ENCODE peak calls at places on chromosomes 7 and 10, in nine cellular contexts. P is mesendoderm, A is cardiac fibroblast, Q is neuronal stem cell, X is PC-3, N is bronchial epithelial cell, B is kidney epithelial cell, S is GM23248, D is pancreas. T is an unnamed sample.

GRCh38 chr7:132608523-132608922 is 32.3 kb upstream of the PLXNA4 start:
- DNase-seq in P (no peak), A (no peak), Q (no peak), X (no peak), N (no peak), B (no peak), S (no peak), D (no peak), T (no peak)

GRCh38 chr10:102775973-102776669 is 32.4 kb downstream of the WBP1L start:
- DNase-seq in P (peak; percentile 82), A (peak; percentile 95), Q (no peak), X (no peak), N (peak; percentile 75), B (no peak), S (peak; percentile 87), D (peak; percentile 61), T (peak; percentile 87)

GRCh38 chr7:2978403-2978802 is 65.3 kb downstream of the CARD11 start:
- DNase-seq in P (peak; percentile 68), A (no peak), Q (no peak), X (peak; percentile 18), N (peak; percentile 51), B (no peak), S (no peak), D (peak; percentile 74), T (no peak)

GRCh38 chr7:3005257-3005656 is 38.4 kb downstream of the CARD11 start:
- DNase-seq in P (no peak), A (peak; percentile 8), Q (no peak), X (peak; percentile 19), N (no peak), B (peak; percentile 23), S (no peak), D (no peak), T (no peak)

GRCh38 chr10:91596821-91597396 is 36.0 kb downstream of the PPP1R3C start:
- DNase-seq in P (no peak), A (peak; percentile 91), Q (no peak), X (peak; percentile 64), N (peak; percentile 92), B (no peak), S (peak; percentile 85), D (no peak), T (peak; percentile 91)

GRCh38 chr10:44792119-44792783 is 118.9 kb upstream of the TMEM72 start:
- DNase-seq in P (no peak), A (no peak), Q (no peak), X (no peak), N (no peak), B (no peak), S (peak; percentile 13), D (no peak), T (no peak)

GRCh38 chr7:116626886-116627285 is 45.1 kb upstream of the MET start:
- DNase-seq in P (no peak), A (no peak), Q (no peak), X (no peak), N (no peak), B (no peak), S (no peak), D (no peak), T (no peak)

GRCh38 chr7:44325811-44326241 is 432 bp upstream of the CAMK2B start:
- DNase-seq in P (peak; percentile 44), A (no peak), Q (no peak), X (no peak), N (no peak), B (no peak), S (peak; percentile 28), D (no peak), T (no peak)

GRCh38 chr10:6711286-6711817 is 131.3 kb upstream of the PRKCQ start:
- DNase-seq in P (no peak), A (no peak), Q (no peak), X (no peak), N (no peak), B (no peak), S (no peak), D (no peak), T (no peak)

GRCh38 chr7:69817835-69818646 is 219.8 kb downstream of the AUTS2 start:
- DNase-seq in P (no peak), A (no peak), Q (no peak), X (no peak), N (no peak), B (no peak), S (no peak), D (no peak), T (no peak)

GRCh38 chr7:128033246-128033645 is 2.0 kb upstream of the LRRC4 start:
- DNase-seq in P (no peak), A (no peak), Q (no peak), X (no peak), N (peak; percentile 49), B (no peak), S (no peak), D (no peak), T (no peak)

GRCh38 chr10:88108115-88108610 is 244.7 kb downstream of the PTEN start:
- DNase-seq in P (no peak), A (no peak), Q (no peak), X (no peak), N (no peak), B (no peak), S (peak; percentile 17), D (no peak), T (no peak)

GRCh38 chr10:86071758-86072157 is 294.8 kb downstream of the GRID1 start:
- DNase-seq in P (no peak), A (no peak), Q (no peak), X (no peak), N (no peak), B (no peak), S (no peak), D (no peak), T (no peak)

GRCh38 chr7:17532861-17533404 is 234.5 kb downstream of the AHR start:
- DNase-seq in P (no peak), A (peak; percentile 95), Q (no peak), X (peak; percentile 96), N (peak; percentile 92), B (peak; percentile 93), S (peak; percentile 97), D (no peak), T (peak; percentile 99)

GRCh38 chr10:124745678-124746077 is 1.5 kb upstream of the FAM53B start:
- DNase-seq in P (peak; percentile 71), A (peak; percentile 71), Q (no peak), X (peak; percentile 76), N (peak; percentile 92), B (no peak), S (peak; percentile 66), D (no peak), T (peak; percentile 81)

GRCh38 chr7:115356139-115356746 is 434.3 kb downstream of the MDFIC start:
- DNase-seq in P (peak; percentile 40), A (peak; percentile 40), Q (no peak), X (peak; percentile 48), N (peak; percentile 25), B (no peak), S (peak; percentile 64), D (no peak), T (peak; percentile 44)

DNA sequence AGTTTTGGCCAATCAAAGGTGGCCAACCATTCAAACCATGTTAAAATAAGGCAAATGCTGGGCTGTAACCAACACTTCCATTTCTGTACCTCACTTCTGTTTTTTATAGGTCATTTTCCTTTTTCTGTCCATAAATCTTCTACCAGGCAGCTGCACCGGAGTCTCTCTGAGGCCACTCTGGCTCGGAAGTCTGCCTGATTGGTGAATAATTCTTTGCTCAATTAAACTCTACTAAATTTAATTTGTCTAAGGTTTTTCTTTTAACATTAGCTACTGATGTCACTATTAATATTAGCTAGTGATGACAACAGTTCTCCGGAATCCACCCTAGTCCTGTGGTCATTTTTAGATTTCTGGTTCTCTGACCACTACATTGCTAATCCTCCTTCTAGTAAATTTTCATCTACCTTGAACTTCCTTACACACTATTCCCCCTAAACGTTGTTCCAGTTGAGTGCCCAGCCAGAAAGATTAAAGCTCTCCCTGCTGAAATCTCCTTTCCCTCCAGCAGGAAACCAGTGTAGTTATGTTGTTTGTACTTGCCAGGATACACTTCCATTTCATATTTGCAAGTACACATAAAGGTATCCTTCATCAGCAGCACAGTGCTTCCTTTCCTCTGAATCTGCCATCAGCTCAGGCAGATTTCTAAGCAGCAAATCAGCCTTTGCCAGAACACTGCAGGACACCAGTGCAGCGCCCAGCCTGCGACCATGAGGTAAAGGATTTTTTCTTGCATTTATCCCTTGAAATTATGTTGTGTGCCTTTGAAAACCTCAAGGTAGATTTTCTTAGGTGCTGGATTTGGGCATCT is 18.5 kb upstream of the IFIT2 start:
- DNase-seq in P (no peak), A (peak; percentile 63), Q (no peak), X (peak; percentile 63), N (peak; percentile 30), B (peak; percentile 69), S (peak; percentile 69), D (no peak), T (peak; percentile 70)
- H3K4me3 ChIP-seq in P (no peak overlapping the region), A (no peak overlapping the region), Q (no peak overlapping the region), X (peak overlapping the region; percentile 50), N (no peak overlapping the region), B (peak overlapping the region; percentile 12), S (peak overlapping the region; percentile 48), D (no peak overlapping the region), T (peak overlapping the region; percentile 23)

GRCh38 chr10:93541402-93542357 is 24.8 kb upstream of the FFAR4 start:
- DNase-seq in P (peak; percentile 48), A (peak; percentile 65), Q (peak; percentile 32), X (peak; percentile 72), N (peak; percentile 34), B (no peak), S (peak; percentile 79), D (peak; percentile 77), T (peak; percentile 53)
- H3K4me3 ChIP-seq in P (no peak overlapping the region), A (peak overlapping the region; percentile 30), Q (no peak overlapping the region), X (peak overlapping the region; percentile 60), N (no peak overlapping the region), B (no peak overlapping the region), S (peak overlapping the region; percentile 53), D (no peak overlapping the region), T (peak overlapping the region; percentile 12)

DNA sequence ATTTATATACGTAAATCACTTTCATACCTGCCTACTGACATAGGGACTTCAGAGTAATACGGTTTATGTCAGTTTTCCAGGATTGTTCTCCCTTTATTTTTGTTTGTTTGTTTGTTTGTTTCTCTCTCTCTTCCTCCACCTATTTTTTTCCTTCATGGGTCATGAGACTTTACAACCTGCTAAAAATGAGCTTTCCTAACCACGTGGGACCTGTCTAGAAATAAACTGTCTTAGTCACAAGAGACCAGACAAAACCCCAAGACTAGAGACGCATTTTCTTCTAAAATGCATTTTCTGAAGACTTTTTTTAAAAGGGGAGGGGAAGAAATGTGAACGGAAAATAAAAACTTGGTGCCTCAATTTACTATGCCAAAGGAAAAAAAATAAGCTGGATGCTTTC is 41.1 kb upstream of the FIGNL1 start:
- DNase-seq in P (no peak), A (no peak), Q (no peak), X (no peak), N (no peak), B (no peak), S (no peak), D (no peak), T (no peak)
- H3K4me3 ChIP-seq in P (no peak overlapping the region), A (no peak overlapping the region), Q (no peak overlapping the region), X (no peak overlapping the region), N (no peak overlapping the region), B (no peak overlapping the region), S (no peak overlapping the region), D (no peak overlapping the region), T (no peak overlapping the region)

GRCh38 chr10:75782463-75783248 is 351.2 kb downstream of the LRMDA start:
- DNase-seq in P (no peak), A (peak; percentile 22), Q (no peak), X (no peak), N (no peak), B (no peak), S (no peak), D (no peak), T (no peak)

GRCh38 chr10:75793848-75794247 is 362.4 kb downstream of the LRMDA start:
- DNase-seq in P (no peak), A (no peak), Q (no peak), X (no peak), N (no peak), B (no peak), S (no peak), D (no peak), T (no peak)

GRCh38 chr10:75788394-75789205 is 357.2 kb downstream of the LRMDA start:
- DNase-seq in P (peak; percentile 3), A (peak; percentile 43), Q (no peak), X (peak; percentile 80), N (peak; percentile 20), B (peak; percentile 31), S (peak; percentile 66), D (no peak), T (peak; percentile 85)
- H3K4me3 ChIP-seq in P (no peak overlapping the region), A (no peak overlapping the region), Q (no peak overlapping the region), X (no peak overlapping the region), N (no peak overlapping the region), B (no peak overlapping the region), S (no peak overlapping the region), D (no peak overlapping the region), T (no peak overlapping the region)